ENCODE peak calls at places on chromosomes 2 and 18, in nine cellular contexts. One of them, this sample, is unnamed.

GRCh38 chr18:45670281-45670962 is 53.6 kb upstream of the SLC14A1 start:
- DNase-seq in CD8-positive, alpha-beta T cell: peak; percentile 22
- DNase-seq in Peyer's patch: peak; percentile 57
- DNase-seq in PC-3: no peak
- DNase-seq in body of pancreas: no peak
- DNase-seq in breast epithelium: no peak
- DNase-seq in sigmoid colon: no peak
- DNase-seq in mucosa of descending colon: no peak
- DNase-seq in upper lobe of right lung: no peak
- DNase-seq in this sample: no peak

GRCh38 chr2:159987136-159987535 is 75.3 kb downstream of the PLA2R1 start:
- DNase-seq in CD8-positive, alpha-beta T cell: no peak
- DNase-seq in Peyer's patch: no peak
- DNase-seq in PC-3: no peak
- DNase-seq in body of pancreas: no peak
- DNase-seq in breast epithelium: no peak
- DNase-seq in sigmoid colon: no peak
- DNase-seq in mucosa of descending colon: no peak
- DNase-seq in upper lobe of right lung: no peak
- DNase-seq in this sample: no peak

GRCh38 chr18:75391275-75392115 is 36.0 kb downstream of the SMIM21 start:
- DNase-seq in CD8-positive, alpha-beta T cell: no peak
- DNase-seq in Peyer's patch: no peak
- DNase-seq in PC-3: no peak
- DNase-seq in body of pancreas: no peak
- DNase-seq in breast epithelium: no peak
- DNase-seq in sigmoid colon: no peak
- DNase-seq in mucosa of descending colon: no peak
- DNase-seq in upper lobe of right lung: no peak
- DNase-seq in this sample: no peak

GRCh38 chr2:213021971-213022899 is 129.2 kb downstream of the IKZF2 start:
- DNase-seq in CD8-positive, alpha-beta T cell: no peak
- DNase-seq in Peyer's patch: no peak
- DNase-seq in PC-3: peak; percentile 59
- DNase-seq in body of pancreas: no peak
- DNase-seq in breast epithelium: no peak
- DNase-seq in sigmoid colon: no peak
- DNase-seq in mucosa of descending colon: no peak
- DNase-seq in upper lobe of right lung: no peak
- DNase-seq in this sample: no peak

GRCh38 chr2:135245055-135245454 is 193.0 kb downstream of the RAB3GAP1 start:
- DNase-seq in CD8-positive, alpha-beta T cell: no peak
- DNase-seq in Peyer's patch: no peak
- DNase-seq in PC-3: peak; percentile 72
- DNase-seq in body of pancreas: no peak
- DNase-seq in breast epithelium: no peak
- DNase-seq in sigmoid colon: no peak
- DNase-seq in mucosa of descending colon: no peak
- DNase-seq in upper lobe of right lung: no peak
- DNase-seq in this sample: no peak

GRCh38 chr18:65326831-65327230 is 424.0 kb upstream of the CDH7 start:
- DNase-seq in CD8-positive, alpha-beta T cell: no peak
- DNase-seq in Peyer's patch: no peak
- DNase-seq in PC-3: no peak
- DNase-seq in body of pancreas: no peak
- DNase-seq in breast epithelium: no peak
- DNase-seq in sigmoid colon: no peak
- DNase-seq in mucosa of descending colon: no peak
- DNase-seq in upper lobe of right lung: no peak
- DNase-seq in this sample: no peak

GRCh38 chr2:197992482-197993133 is 188.2 kb downstream of the PLCL1 start:
- DNase-seq in CD8-positive, alpha-beta T cell: no peak
- DNase-seq in Peyer's patch: no peak
- DNase-seq in PC-3: no peak
- DNase-seq in body of pancreas: no peak
- DNase-seq in breast epithelium: no peak
- DNase-seq in sigmoid colon: no peak
- DNase-seq in mucosa of descending colon: no peak
- DNase-seq in upper lobe of right lung: no peak
- DNase-seq in this sample: no peak

GRCh38 chr2:218709906-218710305 is 729 bp upstream of the TTLL4 start:
- DNase-seq in CD8-positive, alpha-beta T cell: no peak
- DNase-seq in Peyer's patch: no peak
- DNase-seq in PC-3: no peak
- DNase-seq in body of pancreas: no peak
- DNase-seq in breast epithelium: no peak
- DNase-seq in sigmoid colon: no peak
- DNase-seq in mucosa of descending colon: no peak
- DNase-seq in upper lobe of right lung: no peak
- DNase-seq in this sample: no peak

GRCh38 chr2:20496069-20496468 is 49.2 kb downstream of the RHOB start:
- DNase-seq in CD8-positive, alpha-beta T cell: no peak
- DNase-seq in Peyer's patch: no peak
- DNase-seq in PC-3: peak; percentile 87
- DNase-seq in body of pancreas: no peak
- DNase-seq in breast epithelium: peak; percentile 85
- DNase-seq in sigmoid colon: peak; percentile 66
- DNase-seq in mucosa of descending colon: no peak
- DNase-seq in upper lobe of right lung: peak; percentile 27
- DNase-seq in this sample: no peak

GRCh38 chr18:23369231-23369630 is 83.9 kb upstream of the RIOK3 start:
- DNase-seq in CD8-positive, alpha-beta T cell: no peak
- DNase-seq in Peyer's patch: no peak
- DNase-seq in PC-3: no peak
- DNase-seq in body of pancreas: no peak
- DNase-seq in breast epithelium: no peak
- DNase-seq in sigmoid colon: no peak
- DNase-seq in mucosa of descending colon: no peak
- DNase-seq in upper lobe of right lung: no peak
- DNase-seq in this sample: no peak

GRCh38 chr18:51582551-51582950 is 385.1 kb upstream of the MEX3C start:
- DNase-seq in CD8-positive, alpha-beta T cell: no peak
- DNase-seq in Peyer's patch: no peak
- DNase-seq in PC-3: no peak
- DNase-seq in body of pancreas: no peak
- DNase-seq in breast epithelium: no peak
- DNase-seq in sigmoid colon: no peak
- DNase-seq in mucosa of descending colon: no peak
- DNase-seq in upper lobe of right lung: no peak
- DNase-seq in this sample: no peak

GRCh38 chr2:15820283-15820591 is 120.1 kb upstream of the MYCN start:
- DNase-seq in CD8-positive, alpha-beta T cell: no peak
- DNase-seq in Peyer's patch: no peak
- DNase-seq in PC-3: no peak
- DNase-seq in body of pancreas: no peak
- DNase-seq in breast epithelium: no peak
- DNase-seq in sigmoid colon: no peak
- DNase-seq in mucosa of descending colon: no peak
- DNase-seq in upper lobe of right lung: no peak
- DNase-seq in this sample: no peak

GRCh38 chr2:152411154-152411553 is 76.2 kb downstream of the FMNL2 start:
- DNase-seq in CD8-positive, alpha-beta T cell: no peak
- DNase-seq in Peyer's patch: no peak
- DNase-seq in PC-3: no peak
- DNase-seq in body of pancreas: no peak
- DNase-seq in breast epithelium: no peak
- DNase-seq in sigmoid colon: no peak
- DNase-seq in mucosa of descending colon: no peak
- DNase-seq in upper lobe of right lung: no peak
- DNase-seq in this sample: no peak

GRCh38 chr2:152413228-152414030 is 78.5 kb downstream of the FMNL2 start:
- DNase-seq in CD8-positive, alpha-beta T cell: no peak
- DNase-seq in Peyer's patch: no peak
- DNase-seq in PC-3: no peak
- DNase-seq in body of pancreas: no peak
- DNase-seq in breast epithelium: no peak
- DNase-seq in sigmoid colon: no peak
- DNase-seq in mucosa of descending colon: no peak
- DNase-seq in upper lobe of right lung: no peak
- DNase-seq in this sample: no peak

GRCh38 chr2:152415811-152416210 is 80.8 kb downstream of the FMNL2 start:
- DNase-seq in CD8-positive, alpha-beta T cell: no peak
- DNase-seq in Peyer's patch: no peak
- DNase-seq in PC-3: no peak
- DNase-seq in body of pancreas: no peak
- DNase-seq in breast epithelium: no peak
- DNase-seq in sigmoid colon: no peak
- DNase-seq in mucosa of descending colon: no peak
- DNase-seq in upper lobe of right lung: no peak
- DNase-seq in this sample: no peak

GRCh38 chr2:152418688-152419087 is 83.7 kb downstream of the FMNL2 start:
- DNase-seq in CD8-positive, alpha-beta T cell: no peak
- DNase-seq in Peyer's patch: no peak
- DNase-seq in PC-3: no peak
- DNase-seq in body of pancreas: no peak
- DNase-seq in breast epithelium: no peak
- DNase-seq in sigmoid colon: no peak
- DNase-seq in mucosa of descending colon: no peak
- DNase-seq in upper lobe of right lung: no peak
- DNase-seq in this sample: no peak

GRCh38 chr2:152415231-152415642 is 80.3 kb downstream of the FMNL2 start:
- DNase-seq in CD8-positive, alpha-beta T cell: no peak
- DNase-seq in Peyer's patch: no peak
- DNase-seq in PC-3: peak; percentile 62
- DNase-seq in body of pancreas: peak; percentile 51
- DNase-seq in breast epithelium: no peak
- DNase-seq in sigmoid colon: no peak
- DNase-seq in mucosa of descending colon: no peak
- DNase-seq in upper lobe of right lung: no peak
- DNase-seq in this sample: no peak
- H3K4me1 ChIP-seq in CD8-positive, alpha-beta T cell: no peaks in the 10 kb centered on the region
- H3K4me1 ChIP-seq in Peyer's patch: no peaks in the 10 kb centered on the region
- H3K4me1 ChIP-seq in PC-3: peaks cover 13% of the 10 kb centered on the region
- H3K4me1 ChIP-seq in body of pancreas: peaks cover 45% of the 10 kb centered on the region
- H3K4me1 ChIP-seq in breast epithelium: peaks cover 4% of the 10 kb centered on the region
- H3K4me1 ChIP-seq in sigmoid colon: peaks cover 20% of the 10 kb centered on the region
- H3K4me1 ChIP-seq in mucosa of descending colon: no peaks in the 10 kb centered on the region
- H3K4me1 ChIP-seq in upper lobe of right lung: peaks cover 21% of the 10 kb centered on the region
- H3K4me1 ChIP-seq in this sample: no peaks in the 10 kb centered on the region

GRCh38 chr18:47265197-47265596 is 13.7 kb upstream of the SKOR2 start:
- DNase-seq in CD8-positive, alpha-beta T cell: no peak
- DNase-seq in Peyer's patch: no peak
- DNase-seq in PC-3: peak; percentile 25
- DNase-seq in body of pancreas: no peak
- DNase-seq in breast epithelium: no peak
- DNase-seq in sigmoid colon: no peak
- DNase-seq in mucosa of descending colon: no peak
- DNase-seq in upper lobe of right lung: no peak
- DNase-seq in this sample: no peak

GRCh38 chr18:47261902-47262301 is 10.4 kb upstream of the SKOR2 start:
- DNase-seq in CD8-positive, alpha-beta T cell: no peak
- DNase-seq in Peyer's patch: no peak
- DNase-seq in PC-3: no peak
- DNase-seq in body of pancreas: no peak
- DNase-seq in breast epithelium: no peak
- DNase-seq in sigmoid colon: no peak
- DNase-seq in mucosa of descending colon: no peak
- DNase-seq in upper lobe of right lung: no peak
- DNase-seq in this sample: no peak

GRCh38 chr18:47263828-47264314 is 12.4 kb upstream of the SKOR2 start:
- DNase-seq in CD8-positive, alpha-beta T cell: no peak
- DNase-seq in Peyer's patch: no peak
- DNase-seq in PC-3: no peak
- DNase-seq in body of pancreas: no peak
- DNase-seq in breast epithelium: no peak
- DNase-seq in sigmoid colon: no peak
- DNase-seq in mucosa of descending colon: no peak
- DNase-seq in upper lobe of right lung: no peak
- DNase-seq in this sample: no peak

GRCh38 chr18:47262397-47263196 is 11.1 kb upstream of the SKOR2 start:
- DNase-seq in CD8-positive, alpha-beta T cell: no peak
- DNase-seq in Peyer's patch: no peak
- DNase-seq in PC-3: no peak
- DNase-seq in body of pancreas: no peak
- DNase-seq in breast epithelium: no peak
- DNase-seq in sigmoid colon: no peak
- DNase-seq in mucosa of descending colon: no peak
- DNase-seq in upper lobe of right lung: no peak
- DNase-seq in this sample: no peak

DNA sequence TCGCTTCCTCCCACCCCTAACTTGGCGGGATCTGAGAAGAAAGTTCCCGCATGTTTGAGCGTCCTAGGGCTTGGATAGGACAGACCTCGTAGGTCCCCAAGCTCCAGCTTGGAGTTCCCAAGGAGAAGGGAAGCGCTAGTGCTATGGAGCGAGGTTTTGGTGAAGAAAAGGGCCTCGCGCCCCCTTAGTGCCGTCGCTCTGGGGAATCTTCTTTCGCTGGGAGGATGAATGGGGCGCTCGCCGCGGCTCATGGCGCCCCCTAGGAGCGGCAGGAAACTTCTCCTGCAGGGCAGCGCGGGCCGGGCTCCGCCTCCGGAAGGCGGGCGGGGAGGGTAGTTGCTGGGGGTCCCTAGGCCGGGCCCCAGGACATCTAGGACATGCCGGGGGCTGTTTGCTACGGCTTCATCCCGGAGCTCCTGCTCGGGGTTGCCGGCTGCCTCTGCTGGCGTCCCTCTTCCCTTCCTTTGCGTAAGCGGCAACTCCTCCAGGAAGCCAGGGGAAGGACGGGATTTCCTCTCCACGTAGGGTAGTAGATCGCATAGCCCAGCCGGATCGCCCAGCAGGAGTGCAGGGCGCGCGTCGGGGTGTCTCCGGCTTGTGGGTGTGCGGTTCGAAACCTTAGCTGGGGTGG is 11.9 kb upstream of the SKOR2 start:
- DNase-seq in CD8-positive, alpha-beta T cell: no peak
- DNase-seq in Peyer's patch: no peak
- DNase-seq in PC-3: no peak
- DNase-seq in body of pancreas: no peak
- DNase-seq in breast epithelium: no peak
- DNase-seq in sigmoid colon: no peak
- DNase-seq in mucosa of descending colon: no peak
- DNase-seq in upper lobe of right lung: no peak
- DNase-seq in this sample: no peak
- H3K4me3 ChIP-seq in CD8-positive, alpha-beta T cell: no peak overlapping the region
- H3K4me3 ChIP-seq in Peyer's patch: no peak overlapping the region
- H3K4me3 ChIP-seq in PC-3: no peak overlapping the region
- H3K4me3 ChIP-seq in body of pancreas: no peak overlapping the region
- H3K4me3 ChIP-seq in breast epithelium: no peak overlapping the region
- H3K4me3 ChIP-seq in sigmoid colon: no peak overlapping the region
- H3K4me3 ChIP-seq in mucosa of descending colon: no peak overlapping the region
- H3K4me3 ChIP-seq in upper lobe of right lung: no peak overlapping the region
- H3K4me3 ChIP-seq in this sample: no peak overlapping the region

GRCh38 chr2:119871725-119872124 is 112.0 kb downstream of the PTPN4 start:
- DNase-seq in CD8-positive, alpha-beta T cell: no peak
- DNase-seq in Peyer's patch: no peak
- DNase-seq in PC-3: peak; percentile 49
- DNase-seq in body of pancreas: no peak
- DNase-seq in breast epithelium: no peak
- DNase-seq in sigmoid colon: no peak
- DNase-seq in mucosa of descending colon: no peak
- DNase-seq in upper lobe of right lung: no peak
- DNase-seq in this sample: no peak

GRCh38 chr2:119873350-119874013 is 113.8 kb downstream of the PTPN4 start:
- DNase-seq in CD8-positive, alpha-beta T cell: no peak
- DNase-seq in Peyer's patch: no peak
- DNase-seq in PC-3: no peak
- DNase-seq in body of pancreas: no peak
- DNase-seq in breast epithelium: no peak
- DNase-seq in sigmoid colon: no peak
- DNase-seq in mucosa of descending colon: no peak
- DNase-seq in upper lobe of right lung: no peak
- DNase-seq in this sample: no peak
- H3K4me1 ChIP-seq in CD8-positive, alpha-beta T cell: peaks cover 5% of the 10 kb centered on the region
- H3K4me1 ChIP-seq in Peyer's patch: no peaks in the 10 kb centered on the region
- H3K4me1 ChIP-seq in PC-3: peaks cover 4% of the 10 kb centered on the region
- H3K4me1 ChIP-seq in body of pancreas: peaks cover 5% of the 10 kb centered on the region
- H3K4me1 ChIP-seq in breast epithelium: no peaks in the 10 kb centered on the region
- H3K4me1 ChIP-seq in sigmoid colon: no peaks in the 10 kb centered on the region
- H3K4me1 ChIP-seq in mucosa of descending colon: no peaks in the 10 kb centered on the region
- H3K4me1 ChIP-seq in upper lobe of right lung: no peaks in the 10 kb centered on the region
- H3K4me1 ChIP-seq in this sample: peaks cover 5% of the 10 kb centered on the region

GRCh38 chr2:145939949-145940348 is 1420.0 kb upstream of the ZEB2 start:
- DNase-seq in CD8-positive, alpha-beta T cell: no peak
- DNase-seq in Peyer's patch: no peak
- DNase-seq in PC-3: peak; percentile 2
- DNase-seq in body of pancreas: no peak
- DNase-seq in breast epithelium: no peak
- DNase-seq in sigmoid colon: no peak
- DNase-seq in mucosa of descending colon: no peak
- DNase-seq in upper lobe of right lung: no peak
- DNase-seq in this sample: no peak
- H3K4me3 ChIP-seq in CD8-positive, alpha-beta T cell: no peak overlapping the region
- H3K4me3 ChIP-seq in Peyer's patch: no peak overlapping the region
- H3K4me3 ChIP-seq in PC-3: no peak overlapping the region
- H3K4me3 ChIP-seq in body of pancreas: no peak overlapping the region
- H3K4me3 ChIP-seq in breast epithelium: no peak overlapping the region
- H3K4me3 ChIP-seq in sigmoid colon: no peak overlapping the region
- H3K4me3 ChIP-seq in mucosa of descending colon: no peak overlapping the region
- H3K4me3 ChIP-seq in upper lobe of right lung: no peak overlapping the region
- H3K4me3 ChIP-seq in this sample: no peak overlapping the region

This sample was measured in esophagus squamous epithelium.